ENCODE peak calls at places on chromosomes 16 and 17, in seven cellular contexts. One of them, this sample, is unnamed.

GRCh38 chr17:56898874-56899273 is 15.0 kb downstream of the TRIM25 start:
- DNase-seq in heart left ventricle: no peak
- DNase-seq in LHCN-M2: no peak
- DNase-seq in psoas muscle: no peak
- DNase-seq in NCI-H1930: no peak
- DNase-seq in IMR-90: no peak
- DNase-seq in A549: no peak
- DNase-seq in this sample: no peak

GRCh38 chr17:71902931-71903506 is 217.8 kb upstream of the SOX9 start:
- DNase-seq in heart left ventricle: no peak
- DNase-seq in LHCN-M2: peak
- DNase-seq in psoas muscle: no peak
- DNase-seq in NCI-H1930: no peak
- DNase-seq in IMR-90: peak
- DNase-seq in A549: no peak
- DNase-seq in this sample: no peak

GRCh38 chr17:11241611-11242226 is 706 bp downstream of the SHISA6 start:
- DNase-seq in heart left ventricle: peak
- DNase-seq in LHCN-M2: no peak
- DNase-seq in psoas muscle: no peak
- DNase-seq in NCI-H1930: no peak
- DNase-seq in IMR-90: no peak
- DNase-seq in A549: no peak
- DNase-seq in this sample: no peak

GRCh38 chr16:30369091-30369937 is 980 bp downstream of the TBC1D10B start:
- DNase-seq in heart left ventricle: peak
- DNase-seq in LHCN-M2: no peak
- DNase-seq in psoas muscle: peak
- DNase-seq in NCI-H1930: no peak
- DNase-seq in IMR-90: no peak
- DNase-seq in A549: no peak
- DNase-seq in this sample: no peak

GRCh38 chr16:67954421-67955196 is 10.7 kb upstream of the LCAT start:
- DNase-seq in heart left ventricle: no peak
- DNase-seq in LHCN-M2: no peak
- DNase-seq in psoas muscle: no peak
- DNase-seq in NCI-H1930: no peak
- DNase-seq in IMR-90: no peak
- DNase-seq in A549: no peak
- DNase-seq in this sample: no peak

GRCh38 chr17:15213381-15214087 is 51.6 kb downstream of the PMP22 start:
- DNase-seq in heart left ventricle: no peak
- DNase-seq in LHCN-M2: peak
- DNase-seq in psoas muscle: no peak
- DNase-seq in NCI-H1930: peak
- DNase-seq in IMR-90: peak
- DNase-seq in A549: peak
- DNase-seq in this sample: peak

GRCh38 chr17:42512246-42512645 is 23.8 kb upstream of the NAGLU start:
- DNase-seq in heart left ventricle: no peak
- DNase-seq in LHCN-M2: no peak
- DNase-seq in psoas muscle: no peak
- DNase-seq in NCI-H1930: no peak
- DNase-seq in IMR-90: no peak
- DNase-seq in A549: no peak
- DNase-seq in this sample: no peak

GRCh38 chr17:14741516-14741915 is 440.6 kb downstream of the HS3ST3B1 start:
- DNase-seq in heart left ventricle: no peak
- DNase-seq in LHCN-M2: peak
- DNase-seq in psoas muscle: no peak
- DNase-seq in NCI-H1930: no peak
- DNase-seq in IMR-90: peak
- DNase-seq in A549: peak
- DNase-seq in this sample: no peak

GRCh38 chr16:49532243-49532870 is 158.8 kb downstream of the C16orf78 start:
- DNase-seq in heart left ventricle: no peak
- DNase-seq in LHCN-M2: no peak
- DNase-seq in psoas muscle: no peak
- DNase-seq in NCI-H1930: no peak
- DNase-seq in IMR-90: no peak
- DNase-seq in A549: no peak
- DNase-seq in this sample: no peak

GRCh38 chr16:84007946-84008345 is 34.6 kb downstream of the SLC38A8 start:
- DNase-seq in heart left ventricle: peak
- DNase-seq in LHCN-M2: peak
- DNase-seq in psoas muscle: no peak
- DNase-seq in NCI-H1930: no peak
- DNase-seq in IMR-90: no peak
- DNase-seq in A549: no peak
- DNase-seq in this sample: no peak

GRCh38 chr17:44348234-44348987 is 3.3 kb downstream of the GRN start:
- DNase-seq in heart left ventricle: peak
- DNase-seq in LHCN-M2: peak
- DNase-seq in psoas muscle: no peak
- DNase-seq in NCI-H1930: no peak
- DNase-seq in IMR-90: peak
- DNase-seq in A549: no peak
- DNase-seq in this sample: no peak

GRCh38 chr16:1933097-1933661 is 9.8 kb downstream of the MSRB1 start:
- DNase-seq in heart left ventricle: no peak
- DNase-seq in LHCN-M2: no peak
- DNase-seq in psoas muscle: no peak
- DNase-seq in NCI-H1930: no peak
- DNase-seq in IMR-90: no peak
- DNase-seq in A549: no peak
- DNase-seq in this sample: no peak

GRCh38 chr16:70391881-70392481 is 45.3 kb downstream of the DDX19A start:
- DNase-seq in heart left ventricle: peak
- DNase-seq in LHCN-M2: peak
- DNase-seq in psoas muscle: peak
- DNase-seq in NCI-H1930: no peak
- DNase-seq in IMR-90: peak
- DNase-seq in A549: peak
- DNase-seq in this sample: peak

GRCh38 chr17:3973498-3974137 is 9.4 kb upstream of the ATP2A3 start:
- DNase-seq in heart left ventricle: no peak
- DNase-seq in LHCN-M2: no peak
- DNase-seq in psoas muscle: peak
- DNase-seq in NCI-H1930: no peak
- DNase-seq in IMR-90: no peak
- DNase-seq in A549: no peak
- DNase-seq in this sample: no peak

GRCh38 chr17:77320501-77321256 is 179.9 kb downstream of the SEC14L1 start:
- DNase-seq in heart left ventricle: no peak
- DNase-seq in LHCN-M2: peak
- DNase-seq in psoas muscle: peak
- DNase-seq in NCI-H1930: no peak
- DNase-seq in IMR-90: no peak
- DNase-seq in A549: peak
- DNase-seq in this sample: no peak

GRCh38 chr16:49085689-49086088 is 195.9 kb downstream of the CBLN1 start:
- DNase-seq in heart left ventricle: no peak
- DNase-seq in LHCN-M2: no peak
- DNase-seq in psoas muscle: no peak
- DNase-seq in NCI-H1930: no peak
- DNase-seq in IMR-90: peak
- DNase-seq in A549: no peak
- DNase-seq in this sample: no peak

GRCh38 chr17:49223168-49223516 is 7.4 kb downstream of the PHOSPHO1 start:
- DNase-seq in heart left ventricle: no peak
- DNase-seq in LHCN-M2: no peak
- DNase-seq in psoas muscle: no peak
- DNase-seq in NCI-H1930: no peak
- DNase-seq in IMR-90: no peak
- DNase-seq in A549: no peak
- DNase-seq in this sample: no peak

GRCh38 chr16:84839054-84839453 is 19.3 kb downstream of the CRISPLD2 start:
- DNase-seq in heart left ventricle: no peak
- DNase-seq in LHCN-M2: peak
- DNase-seq in psoas muscle: peak
- DNase-seq in NCI-H1930: no peak
- DNase-seq in IMR-90: peak
- DNase-seq in A549: no peak
- DNase-seq in this sample: peak

GRCh38 chr17:16920628-16921020 is 51.3 kb downstream of the TNFRSF13B start:
- DNase-seq in heart left ventricle: no peak
- DNase-seq in LHCN-M2: no peak
- DNase-seq in psoas muscle: peak
- DNase-seq in NCI-H1930: no peak
- DNase-seq in IMR-90: no peak
- DNase-seq in A549: no peak
- DNase-seq in this sample: no peak

GRCh38 chr17:17729620-17730249 is 48.5 kb downstream of the RAI1 start:
- DNase-seq in heart left ventricle: no peak
- DNase-seq in LHCN-M2: no peak
- DNase-seq in psoas muscle: no peak
- DNase-seq in NCI-H1930: peak
- DNase-seq in IMR-90: no peak
- DNase-seq in A549: peak
- DNase-seq in this sample: no peak

GRCh38 chr17:1150863-1151685 is 28.7 kb downstream of the ABR start:
- DNase-seq in heart left ventricle: no peak
- DNase-seq in LHCN-M2: no peak
- DNase-seq in psoas muscle: no peak
- DNase-seq in NCI-H1930: no peak
- DNase-seq in IMR-90: no peak
- DNase-seq in A549: no peak
- DNase-seq in this sample: no peak

GRCh38 chr17:51044964-51045363 is 75.7 kb downstream of the SPAG9 start:
- DNase-seq in heart left ventricle: no peak
- DNase-seq in LHCN-M2: no peak
- DNase-seq in psoas muscle: no peak
- DNase-seq in NCI-H1930: no peak
- DNase-seq in IMR-90: no peak
- DNase-seq in A549: no peak
- DNase-seq in this sample: no peak

GRCh38 chr16:140175-140857 is 1.8 kb upstream of the NPRL3 start:
- DNase-seq in heart left ventricle: no peak
- DNase-seq in LHCN-M2: no peak
- DNase-seq in psoas muscle: no peak
- DNase-seq in NCI-H1930: no peak
- DNase-seq in IMR-90: no peak
- DNase-seq in A549: no peak
- DNase-seq in this sample: no peak

GRCh38 chr17:71869833-71870545 is 250.8 kb upstream of the SOX9 start:
- DNase-seq in heart left ventricle: no peak
- DNase-seq in LHCN-M2: no peak
- DNase-seq in psoas muscle: no peak
- DNase-seq in NCI-H1930: no peak
- DNase-seq in IMR-90: no peak
- DNase-seq in A549: no peak
- DNase-seq in this sample: no peak

GRCh38 chr17:64499805-64500486 is 3.1 kb upstream of the POLG2 start:
- DNase-seq in heart left ventricle: no peak
- DNase-seq in LHCN-M2: no peak
- DNase-seq in psoas muscle: no peak
- DNase-seq in NCI-H1930: no peak
- DNase-seq in IMR-90: peak
- DNase-seq in A549: peak
- DNase-seq in this sample: no peak

GRCh38 chr17:29588017-29588557 is 1.4 kb downstream of the GIT1 start:
- DNase-seq in heart left ventricle: no peak
- DNase-seq in LHCN-M2: no peak
- DNase-seq in psoas muscle: no peak
- DNase-seq in NCI-H1930: no peak
- DNase-seq in IMR-90: no peak
- DNase-seq in A549: no peak
- DNase-seq in this sample: no peak

GRCh38 chr17:52892334-52892733 is 733.8 kb upstream of the CA10 start:
- DNase-seq in heart left ventricle: no peak
- DNase-seq in LHCN-M2: no peak
- DNase-seq in psoas muscle: no peak
- DNase-seq in NCI-H1930: no peak
- DNase-seq in IMR-90: no peak
- DNase-seq in A549: no peak
- DNase-seq in this sample: no peak

GRCh38 chr16:261031-261691 is 14.6 kb downstream of the RGS11 start:
- DNase-seq in heart left ventricle: no peak
- DNase-seq in LHCN-M2: no peak
- DNase-seq in psoas muscle: no peak
- DNase-seq in NCI-H1930: no peak
- DNase-seq in IMR-90: no peak
- DNase-seq in A549: no peak
- DNase-seq in this sample: no peak

GRCh38 chr17:36994438-36994837 is 45.7 kb downstream of the AATF start:
- DNase-seq in heart left ventricle: no peak
- DNase-seq in LHCN-M2: peak
- DNase-seq in psoas muscle: no peak
- DNase-seq in NCI-H1930: no peak
- DNase-seq in IMR-90: peak
- DNase-seq in A549: no peak
- DNase-seq in this sample: no peak

GRCh38 chr17:40451420-40451819 is 8.2 kb downstream of the IGFBP4 start:
- DNase-seq in heart left ventricle: peak
- DNase-seq in LHCN-M2: no peak
- DNase-seq in psoas muscle: peak
- DNase-seq in NCI-H1930: no peak
- DNase-seq in IMR-90: peak
- DNase-seq in A549: no peak
- DNase-seq in this sample: peak

GRCh38 chr16:30570621-30571443 is 682 bp downstream of the ZNF688 start:
- DNase-seq in heart left ventricle: peak
- DNase-seq in LHCN-M2: peak
- DNase-seq in psoas muscle: peak
- DNase-seq in NCI-H1930: no peak
- DNase-seq in IMR-90: peak
- DNase-seq in A549: no peak
- DNase-seq in this sample: no peak

GRCh38 chr17:10802487-10803284 is 1.2 kb downstream of the TMEM238L start:
- DNase-seq in heart left ventricle: no peak
- DNase-seq in LHCN-M2: no peak
- DNase-seq in psoas muscle: no peak
- DNase-seq in NCI-H1930: no peak
- DNase-seq in IMR-90: no peak
- DNase-seq in A549: no peak
- DNase-seq in this sample: no peak

GRCh38 chr16:30893082-30893743 is 664 bp downstream of the BCL7C start:
- DNase-seq in heart left ventricle: no peak
- DNase-seq in LHCN-M2: no peak
- DNase-seq in psoas muscle: no peak
- DNase-seq in NCI-H1930: no peak
- DNase-seq in IMR-90: no peak
- DNase-seq in A549: no peak
- DNase-seq in this sample: no peak

GRCh38 chr16:14135704-14136103 is 64.6 kb downstream of the MRTFB start:
- DNase-seq in heart left ventricle: no peak
- DNase-seq in LHCN-M2: no peak
- DNase-seq in psoas muscle: no peak
- DNase-seq in NCI-H1930: no peak
- DNase-seq in IMR-90: no peak
- DNase-seq in A549: no peak
- DNase-seq in this sample: no peak

GRCh38 chr17:38415250-38416194 is 12.7 kb upstream of the ARHGAP23 start:
- DNase-seq in heart left ventricle: no peak
- DNase-seq in LHCN-M2: peak
- DNase-seq in psoas muscle: peak
- DNase-seq in NCI-H1930: peak
- DNase-seq in IMR-90: peak
- DNase-seq in A549: peak
- DNase-seq in this sample: no peak

GRCh38 chr16:88747588-88748301 is 37.3 kb downstream of the PIEZO1 start:
- DNase-seq in heart left ventricle: no peak
- DNase-seq in LHCN-M2: peak
- DNase-seq in psoas muscle: no peak
- DNase-seq in NCI-H1930: peak
- DNase-seq in IMR-90: no peak
- DNase-seq in A549: peak
- DNase-seq in this sample: no peak

GRCh38 chr17:31524926-31525800 is 133.7 kb downstream of the RAB11FIP4 start:
- DNase-seq in heart left ventricle: peak
- DNase-seq in LHCN-M2: peak
- DNase-seq in psoas muscle: peak
- DNase-seq in NCI-H1930: peak
- DNase-seq in IMR-90: peak
- DNase-seq in A549: peak
- DNase-seq in this sample: peak